ENCODE peak calls at places on chromosomes 6 and 20, in five cellular contexts. L, X, M, P and F are unnamed samples.
A peak's percentile ranks its signal among the peaks of the same experiment; 100 is the strongest.

GRCh38 chr6:132132420-132132819 is 181.2 kb upstream of the CCN2 start:
- DNase-seq in L (peak; percentile 78), X (no peak), M (no peak), P (no peak), F (no peak)

GRCh38 chr6:122323361-122323760 is 76.1 kb upstream of the HSF2 start:
- DNase-seq in L (no peak), X (no peak), M (no peak), P (no peak), F (no peak)

GRCh38 chr6:112117554-112117953 is 30.2 kb downstream of the FAM229B start:
- DNase-seq in L (peak; percentile 40), X (no peak), M (no peak), P (no peak), F (no peak)

GRCh38 chr6:34110610-34111009 is 35.3 kb downstream of the GRM4 start:
- DNase-seq in L (no peak), X (no peak), M (no peak), P (no peak), F (no peak)

GRCh38 chr6:136775548-136775947 is 16.7 kb downstream of the MAP3K5 start:
- DNase-seq in L (peak; percentile 26), X (no peak), M (no peak), P (no peak), F (no peak)

GRCh38 chr20:51366155-51366886 is 176.2 kb downstream of the NFATC2 start:
- DNase-seq in L (peak; percentile 100), X (no peak), M (no peak), P (peak; percentile 99), F (no peak)

GRCh38 chr20:57656821-57657536 is 36.8 kb upstream of the ZBP1 start:
- DNase-seq in L (no peak), X (peak; percentile 1), M (no peak), P (no peak), F (no peak)

GRCh38 chr6:20533746-20534294 is 437 bp upstream of the CDKAL1 start:
- DNase-seq in L (no peak), X (no peak), M (no peak), P (no peak), F (no peak)

GRCh38 chr6:89209457-89209856 is 7.7 kb downstream of the GABRR1 start:
- DNase-seq in L (no peak), X (no peak), M (no peak), P (no peak), F (no peak)

GRCh38 chr6:73700060-73700459 is 4.1 kb downstream of the CD109 start:
- DNase-seq in L (no peak), X (no peak), M (no peak), P (no peak), F (no peak)

GRCh38 chr6:35776364-35777215 is at the start of gene CLPSL2:
- DNase-seq in L (no peak), X (no peak), M (peak; percentile 70), P (no peak), F (peak; percentile 20)

GRCh38 chr6:38269773-38270172 is 370.0 kb downstream of the BTBD9 start:
- DNase-seq in L (no peak), X (no peak), M (no peak), P (no peak), F (no peak)

GRCh38 chr6:148709577-148709976 is 37.3 kb upstream of the UST start:
- DNase-seq in L (no peak), X (no peak), M (no peak), P (no peak), F (no peak)

GRCh38 chr6:50819527-50819905 is 845 bp downstream of the TFAP2B start:
- DNase-seq in L (no peak), X (peak; percentile 61), M (no peak), P (no peak), F (peak; percentile 41)

GRCh38 chr6:25608562-25609174 is 43.3 kb upstream of the SCGN start:
- DNase-seq in L (no peak), X (no peak), M (no peak), P (no peak), F (no peak)

GRCh38 chr6:142242269-142242668 is 59.5 kb upstream of the ADGRG6 start:
- DNase-seq in L (peak; percentile 5), X (no peak), M (no peak), P (no peak), F (no peak)

GRCh38 chr6:136788069-136788902 is 4.0 kb downstream of the MAP3K5 start:
- DNase-seq in L (peak; percentile 86), X (no peak), M (no peak), P (no peak), F (no peak)

GRCh38 chr6:2480267-2480966 is 235.0 kb upstream of the GMDS start:
- DNase-seq in L (no peak), X (no peak), M (no peak), P (no peak), F (no peak)

DNA sequence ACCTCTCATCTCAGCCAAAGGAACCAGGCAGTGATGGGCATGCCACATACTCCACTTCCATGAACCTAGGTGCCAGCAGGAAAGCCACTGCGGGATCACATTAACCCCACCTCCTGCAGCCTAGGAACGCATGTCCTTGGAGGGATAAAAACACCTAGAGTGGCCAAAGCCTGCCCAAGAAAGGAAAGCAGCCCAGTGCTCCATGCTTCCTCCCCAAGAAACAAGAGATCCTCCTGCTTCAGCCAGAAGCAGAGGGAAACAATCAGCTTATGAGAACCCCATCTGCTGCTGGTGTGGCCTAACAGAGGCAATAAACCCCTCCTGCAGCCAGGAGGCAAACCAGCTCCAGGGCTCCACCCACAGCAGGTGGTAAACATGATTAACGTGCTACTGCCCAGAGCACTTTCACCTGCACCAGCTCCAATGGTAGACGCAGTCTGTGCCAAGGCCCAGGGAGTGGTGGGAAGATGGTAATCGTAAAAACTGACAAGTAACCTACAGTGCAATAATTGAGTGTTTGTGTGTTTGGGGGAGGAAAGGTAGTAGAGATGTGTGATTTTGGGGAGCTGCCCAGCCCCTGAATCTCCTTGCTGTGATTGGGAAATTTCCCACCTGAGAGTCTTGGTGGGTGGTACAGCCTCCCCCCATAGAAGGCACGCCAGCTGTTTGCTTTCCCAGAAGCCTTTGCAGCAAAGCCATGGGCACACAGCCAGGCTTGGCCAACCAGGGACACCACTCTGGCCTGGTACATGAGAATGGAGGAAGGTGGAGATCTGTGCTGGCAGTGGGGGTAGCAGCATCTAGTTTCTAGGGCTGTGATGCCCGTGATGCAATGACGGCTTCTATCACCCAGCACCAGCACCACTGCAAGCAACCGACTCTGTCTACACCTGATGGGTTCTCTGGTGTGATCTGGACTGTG is 50.6 kb upstream of the TBC1D7 start:
- DNase-seq in L (no peak), X (no peak), M (no peak), P (no peak), F (no peak)
- TF ChIP-seq CTCF in L (no peak), X (no peak), M (no peak), P (no peak), F (no peak)

DNA sequence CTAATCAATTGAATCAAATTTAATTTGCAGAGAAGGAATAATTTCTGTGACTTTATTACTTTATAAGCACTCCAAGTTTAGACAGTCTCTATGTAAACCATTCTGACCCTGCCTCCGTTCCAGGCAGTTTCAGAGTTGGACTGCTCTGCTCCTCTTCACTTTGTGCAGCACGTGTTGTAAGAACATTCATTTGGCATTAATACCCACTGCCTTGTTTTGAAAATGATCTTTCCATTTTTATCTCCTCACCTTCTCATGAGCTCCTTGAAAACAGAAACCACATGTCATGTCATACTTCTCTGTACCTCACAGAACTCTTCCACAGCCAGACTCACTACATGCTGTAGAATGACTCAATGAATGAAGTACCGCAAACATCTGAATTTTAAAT is 25.5 kb downstream of the SLC22A1 start:
- DNase-seq in L (no peak), X (no peak), M (no peak), P (no peak), F (no peak)
- TF ChIP-seq CTCF in L (no peak), X (no peak), M (no peak), P (no peak), F (no peak)

GRCh38 chr6:169177516-169178196 is 76.0 kb downstream of the THBS2 start:
- DNase-seq in L (peak; percentile 48), X (no peak), M (no peak), P (no peak), F (no peak)
- TF ChIP-seq CTCF in L (peak; percentile 13), X (no peak), M (no peak), P (peak; percentile 20), F (no peak)

DNA sequence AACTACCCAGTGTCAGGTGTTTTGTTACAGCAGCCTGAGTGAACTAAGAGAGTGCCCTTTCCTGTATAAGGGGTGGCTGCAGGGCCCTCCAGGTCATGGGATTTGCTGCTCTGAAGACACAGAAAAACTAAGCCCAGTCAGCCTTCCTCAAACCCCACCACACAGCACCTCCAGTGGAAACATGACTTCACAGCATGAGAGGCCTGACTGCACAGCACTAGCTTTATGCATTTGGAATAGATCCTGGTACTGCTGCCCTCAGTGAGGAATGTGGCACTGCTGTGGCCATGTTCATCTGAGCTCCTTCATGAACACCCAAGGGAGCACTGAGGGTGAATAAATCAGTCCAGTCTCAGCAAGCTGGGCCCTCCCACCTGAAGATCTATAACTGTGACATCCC is 296.1 kb upstream of the FOXQ1 start:
- DNase-seq in L (no peak), X (no peak), M (no peak), P (no peak), F (no peak)
- TF ChIP-seq CTCF in L (peak; percentile 38), X (no peak), M (no peak), P (peak; percentile 33), F (peak; percentile 38)

DNA sequence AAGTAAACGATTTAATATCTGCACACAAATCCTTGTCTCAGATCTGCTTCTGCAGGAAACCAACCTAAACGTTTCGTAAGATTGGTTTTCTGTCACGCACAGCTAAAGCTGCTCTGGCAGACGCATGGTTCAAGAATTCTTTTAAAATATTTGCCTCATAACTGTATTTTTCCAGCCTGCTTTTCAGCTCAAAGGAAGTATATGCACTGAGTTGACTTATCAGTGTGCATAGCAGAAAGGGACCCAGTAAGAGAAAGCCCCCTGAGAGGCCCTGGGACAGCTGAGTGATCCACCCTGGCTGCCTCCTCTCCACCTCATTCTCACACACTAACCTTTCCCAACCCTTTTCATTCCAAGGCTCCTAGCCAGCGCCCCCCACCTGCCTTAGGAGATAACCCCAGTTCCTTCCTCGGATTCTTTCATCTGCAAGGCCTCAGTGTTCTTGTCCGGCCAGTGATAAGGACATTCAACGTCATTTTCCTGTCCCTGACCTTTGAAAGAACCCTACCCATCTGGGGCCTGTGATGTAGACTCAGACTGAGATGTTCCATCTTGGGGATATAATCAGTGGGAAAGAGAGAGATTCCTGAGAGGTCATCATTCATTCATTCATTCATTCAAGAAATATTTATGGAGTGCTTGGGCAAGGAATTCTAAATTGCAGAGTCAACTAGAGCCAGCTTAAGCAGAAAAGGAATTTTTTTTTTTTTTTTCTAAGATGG is 22.4 kb upstream of the SLC9A8 start:
- DNase-seq in L (no peak), X (peak; percentile 37), M (no peak), P (peak; percentile 74), F (no peak)
- TF ChIP-seq CTCF in L (no peak), X (no peak), M (no peak), P (peak; percentile 1), F (no peak)

GRCh38 chr6:5956939-5957338 is 49.8 kb downstream of the NRN1 start:
- DNase-seq in L (no peak), X (no peak), M (no peak), P (no peak), F (no peak)
- TF ChIP-seq CTCF in L (no peak), X (no peak), M (no peak), P (no peak), F (no peak)

GRCh38 chr20:37392441-37393195 is 46.7 kb downstream of the SRC start:
- DNase-seq in L (no peak), X (no peak), M (no peak), P (no peak), F (no peak)
- TF ChIP-seq CTCF in L (peak; percentile 44), X (peak; percentile 34), M (peak; percentile 27), P (peak; percentile 29), F (peak; percentile 31)

GRCh38 chr6:29927841-29928388 is 14.4 kb upstream of the HLA-A start:
- DNase-seq in L (no peak), X (no peak), M (no peak), P (no peak), F (no peak)
- TF ChIP-seq CTCF in L (no peak), X (no peak), M (no peak), P (no peak), F (no peak)